ENCODE peak calls at places on chromosomes 4 and X, in seven cellular contexts. One of them, this sample, is unnamed. For H3K36me3, the result is how much of the 10 kb centered on the place peaks cover.

GRCh38 chr4:3042226-3042625 is 32.1 kb downstream of the HTT-AS start:
- DNase-seq in H1: no peak
- DNase-seq in A673: no peak
- DNase-seq in IMR-90: no peak
- DNase-seq in GM23248: no peak
- DNase-seq in aorta: no peak
- DNase-seq in kidney: no peak
- DNase-seq in this sample: no peak

GRCh38 chr4:169225812-169226211 is 44.9 kb downstream of the SH3RF1 start:
- DNase-seq in H1: no peak
- DNase-seq in A673: no peak
- DNase-seq in IMR-90: peak
- DNase-seq in GM23248: peak
- DNase-seq in aorta: no peak
- DNase-seq in kidney: no peak
- DNase-seq in this sample: no peak

GRCh38 chr4:2320746-2321145 is 58.8 kb upstream of the MXD4 start:
- DNase-seq in H1: no peak
- DNase-seq in A673: no peak
- DNase-seq in IMR-90: no peak
- DNase-seq in GM23248: no peak
- DNase-seq in aorta: peak
- DNase-seq in kidney: peak
- DNase-seq in this sample: no peak

GRCh38 chr4:86302242-86302641 is 57.6 kb downstream of the MAPK10 start:
- DNase-seq in H1: no peak
- DNase-seq in A673: peak
- DNase-seq in IMR-90: peak
- DNase-seq in GM23248: peak
- DNase-seq in aorta: peak
- DNase-seq in kidney: peak
- DNase-seq in this sample: no peak

GRCh38 chrX:43646800-43647199 is 9.3 kb upstream of the MAOA start:
- DNase-seq in H1: no peak
- DNase-seq in A673: no peak
- DNase-seq in IMR-90: no peak
- DNase-seq in GM23248: no peak
- DNase-seq in aorta: no peak
- DNase-seq in kidney: no peak
- DNase-seq in this sample: no peak

GRCh38 chr4:140255467-140255866 is 101.5 kb upstream of the MAML3 start:
- DNase-seq in H1: no peak
- DNase-seq in A673: no peak
- DNase-seq in IMR-90: peak
- DNase-seq in GM23248: peak
- DNase-seq in aorta: no peak
- DNase-seq in kidney: no peak
- DNase-seq in this sample: peak

GRCh38 chrX:47221756-47222155 is 3.3 kb downstream of the CDK16 start:
- DNase-seq in H1: no peak
- DNase-seq in A673: no peak
- DNase-seq in IMR-90: no peak
- DNase-seq in GM23248: no peak
- DNase-seq in aorta: no peak
- DNase-seq in kidney: peak
- DNase-seq in this sample: no peak

GRCh38 chr4:152099061-152099425 is 338.2 kb upstream of the GATB start:
- DNase-seq in H1: no peak
- DNase-seq in A673: no peak
- DNase-seq in IMR-90: no peak
- DNase-seq in GM23248: no peak
- DNase-seq in aorta: no peak
- DNase-seq in kidney: no peak
- DNase-seq in this sample: no peak

GRCh38 chrX:39645059-39645895 is 452.5 kb downstream of the BCOR start:
- DNase-seq in H1: no peak
- DNase-seq in A673: peak
- DNase-seq in IMR-90: peak
- DNase-seq in GM23248: peak
- DNase-seq in aorta: peak
- DNase-seq in kidney: peak
- DNase-seq in this sample: peak
- H3K4me3 ChIP-seq in H1: no peak
- H3K4me3 ChIP-seq in A673: no peak
- H3K4me3 ChIP-seq in IMR-90: no peak
- H3K4me3 ChIP-seq in GM23248: peak
- H3K4me3 ChIP-seq in aorta: no peak
- H3K4me3 ChIP-seq in kidney: no peak
- H3K4me3 ChIP-seq in this sample: no peak

GRCh38 chrX:20500171-20500865 is 233.6 kb upstream of the RPS6KA3 start:
- DNase-seq in H1: no peak
- DNase-seq in A673: no peak
- DNase-seq in IMR-90: no peak
- DNase-seq in GM23248: no peak
- DNase-seq in aorta: no peak
- DNase-seq in kidney: no peak
- DNase-seq in this sample: no peak
- H3K36me3 ChIP-seq in H1: under half
- H3K36me3 ChIP-seq in A673: under half
- H3K36me3 ChIP-seq in IMR-90: under half
- H3K36me3 ChIP-seq in GM23248: under half
- H3K36me3 ChIP-seq in aorta: under half
- H3K36me3 ChIP-seq in kidney: under half
- H3K36me3 ChIP-seq in this sample: under half

GRCh38 chr4:76670631-76671030 is 227.3 kb downstream of the SOWAHB start:
- DNase-seq in H1: no peak
- DNase-seq in A673: no peak
- DNase-seq in IMR-90: no peak
- DNase-seq in GM23248: no peak
- DNase-seq in aorta: no peak
- DNase-seq in kidney: no peak
- DNase-seq in this sample: no peak

GRCh38 chr4:76666940-76667532 is 230.9 kb downstream of the SOWAHB start:
- DNase-seq in H1: no peak
- DNase-seq in A673: no peak
- DNase-seq in IMR-90: no peak
- DNase-seq in GM23248: peak
- DNase-seq in aorta: no peak
- DNase-seq in kidney: no peak
- DNase-seq in this sample: no peak

GRCh38 chr4:76663794-76664193 is 228.8 kb downstream of the SHROOM3 start:
- DNase-seq in H1: no peak
- DNase-seq in A673: no peak
- DNase-seq in IMR-90: no peak
- DNase-seq in GM23248: no peak
- DNase-seq in aorta: no peak
- DNase-seq in kidney: no peak
- DNase-seq in this sample: no peak

GRCh38 chr4:76665721-76666120 is 230.7 kb downstream of the SHROOM3 start:
- DNase-seq in H1: no peak
- DNase-seq in A673: no peak
- DNase-seq in IMR-90: no peak
- DNase-seq in GM23248: no peak
- DNase-seq in aorta: no peak
- DNase-seq in kidney: no peak
- DNase-seq in this sample: no peak

DNA sequence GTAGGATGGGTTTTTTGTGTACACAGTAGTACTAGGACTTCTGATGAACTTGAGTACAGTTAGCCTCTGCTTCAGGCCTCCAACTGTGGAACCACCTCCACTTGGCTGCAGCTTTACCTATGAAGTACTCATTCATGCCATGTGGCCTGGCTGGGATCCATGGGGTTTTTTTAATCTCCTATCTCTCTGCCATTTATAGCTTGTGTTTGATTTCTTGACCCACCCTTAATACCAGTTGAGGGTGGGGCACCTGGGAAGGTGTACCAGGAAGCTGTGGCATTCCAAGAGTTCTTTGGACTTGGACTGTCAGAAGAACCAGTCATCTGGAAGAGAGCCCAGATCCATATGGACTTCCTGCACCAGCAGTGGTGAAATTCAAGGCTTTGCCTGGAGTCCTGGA is 230.1 kb downstream of the SHROOM3 start:
- DNase-seq in H1: no peak
- DNase-seq in A673: no peak
- DNase-seq in IMR-90: peak
- DNase-seq in GM23248: peak
- DNase-seq in aorta: no peak
- DNase-seq in kidney: no peak
- DNase-seq in this sample: no peak
- H3K27ac ChIP-seq in H1: no peak
- H3K27ac ChIP-seq in A673: no peak
- H3K27ac ChIP-seq in IMR-90: no peak
- H3K27ac ChIP-seq in GM23248: no peak
- H3K27ac ChIP-seq in aorta: peak
- H3K27ac ChIP-seq in kidney: no peak
- H3K27ac ChIP-seq in this sample: no peak

DNA sequence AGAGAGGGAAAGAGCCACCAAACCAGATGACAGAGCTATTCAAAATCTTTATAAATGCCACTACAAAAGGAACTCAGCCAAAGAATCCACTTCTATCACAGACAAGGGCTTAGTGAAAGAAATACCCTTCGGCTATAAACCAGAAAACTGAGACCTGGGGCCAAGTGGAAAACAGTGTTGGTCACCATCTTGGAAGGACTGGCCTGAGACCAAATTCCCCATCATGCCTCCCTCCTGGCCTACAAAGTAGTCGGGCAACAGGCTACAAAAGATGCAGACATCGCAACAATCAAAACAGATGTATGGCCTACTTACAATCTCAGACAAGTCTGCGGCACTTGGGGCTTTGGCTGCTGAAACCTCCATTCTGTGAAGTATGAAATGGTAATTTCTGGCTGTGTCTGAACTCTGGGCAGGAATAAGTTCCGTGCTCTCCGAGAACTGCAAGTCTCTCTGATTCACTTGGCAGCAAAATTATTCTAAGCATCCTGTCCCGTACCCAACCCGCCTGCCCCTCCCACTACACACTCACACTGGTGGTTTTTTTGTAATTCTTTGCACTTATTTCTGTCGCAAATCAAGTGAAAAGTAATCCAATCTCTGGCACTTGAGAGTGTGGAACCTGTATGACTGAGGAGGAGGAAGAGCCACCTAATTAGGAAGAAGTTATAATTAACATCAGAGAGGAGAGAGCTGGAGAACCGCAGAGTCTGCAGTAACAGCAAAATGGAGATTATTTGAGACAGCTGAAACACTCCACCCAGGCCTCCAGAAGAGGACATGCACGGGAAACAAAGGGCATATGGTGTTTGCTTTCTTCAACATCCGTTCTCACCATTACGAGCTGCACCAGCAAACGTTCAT is 87.8 kb downstream of the SH3KBP1 start:
- DNase-seq in H1: no peak
- DNase-seq in A673: no peak
- DNase-seq in IMR-90: peak
- DNase-seq in GM23248: peak
- DNase-seq in aorta: no peak
- DNase-seq in kidney: no peak
- DNase-seq in this sample: peak
- H3K4me3 ChIP-seq in H1: no peak
- H3K4me3 ChIP-seq in A673: no peak
- H3K4me3 ChIP-seq in IMR-90: no peak
- H3K4me3 ChIP-seq in GM23248: peak
- H3K4me3 ChIP-seq in aorta: no peak
- H3K4me3 ChIP-seq in kidney: no peak
- H3K4me3 ChIP-seq in this sample: no peak

DNA sequence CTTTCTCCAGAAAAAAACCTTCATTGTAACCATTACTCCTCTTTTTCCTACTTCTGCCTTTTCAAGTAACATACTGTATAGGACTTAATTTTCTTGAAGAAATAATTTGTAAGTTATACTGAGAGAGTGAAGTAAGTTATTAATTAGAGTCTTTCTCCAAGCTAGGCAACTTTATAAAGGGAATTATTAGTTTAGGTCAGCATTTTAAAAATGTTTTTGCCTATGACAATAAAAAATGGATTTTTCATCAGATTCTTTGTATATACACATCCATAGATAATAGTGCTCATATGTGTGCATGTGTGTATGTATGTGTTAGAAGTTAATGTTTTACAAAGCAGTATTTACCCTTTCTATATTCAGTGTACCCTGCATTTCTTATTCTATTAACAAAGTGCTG is 10.4 kb upstream of the NUDT6 start:
- DNase-seq in H1: no peak
- DNase-seq in A673: no peak
- DNase-seq in IMR-90: no peak
- DNase-seq in GM23248: no peak
- DNase-seq in aorta: no peak
- DNase-seq in kidney: no peak
- DNase-seq in this sample: no peak
- H3K36me3 ChIP-seq in H1: under half
- H3K36me3 ChIP-seq in A673: under half
- H3K36me3 ChIP-seq in IMR-90: under half
- H3K36me3 ChIP-seq in GM23248: under half
- H3K36me3 ChIP-seq in aorta: under half
- H3K36me3 ChIP-seq in kidney: under half
- H3K36me3 ChIP-seq in this sample: under half

DNA sequence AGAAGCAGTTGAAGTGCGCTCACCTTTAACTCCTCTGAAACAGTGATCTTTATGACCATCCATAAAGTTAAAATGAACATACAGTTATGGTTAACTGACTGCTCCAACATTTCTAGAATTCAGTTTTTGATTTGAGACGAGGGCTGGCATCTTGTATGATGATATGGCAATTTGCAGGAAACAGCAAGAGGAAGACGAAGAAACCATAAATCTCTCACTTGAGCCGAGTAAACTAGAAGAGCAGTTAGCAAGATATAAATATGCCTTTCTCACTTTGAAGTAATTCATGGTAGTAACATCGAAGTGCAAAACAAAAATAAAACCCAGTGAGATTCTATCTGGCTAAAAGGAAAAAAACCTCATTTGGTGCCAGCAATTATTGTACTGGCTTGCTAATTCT is 139.0 kb upstream of the SPRY1 start:
- DNase-seq in H1: no peak
- DNase-seq in A673: no peak
- DNase-seq in IMR-90: no peak
- DNase-seq in GM23248: no peak
- DNase-seq in aorta: no peak
- DNase-seq in kidney: no peak
- DNase-seq in this sample: no peak
- H3K27ac ChIP-seq in H1: no peak
- H3K27ac ChIP-seq in A673: no peak
- H3K27ac ChIP-seq in IMR-90: no peak
- H3K27ac ChIP-seq in GM23248: no peak
- H3K27ac ChIP-seq in aorta: no peak
- H3K27ac ChIP-seq in kidney: no peak
- H3K27ac ChIP-seq in this sample: no peak